ENCODE peak calls at places on chromosomes 2 and 18, in five cellular contexts. One of them, this sample, is unnamed.
A peak's percentile ranks its signal among the peaks of the same experiment; 100 is the strongest.

GRCh38 chr18:26746284-26747130 is 119.0 kb downstream of the AQP4 start:
- DNase-seq in fibroblast of the aortic adventitia: peak; percentile 20
- DNase-seq in epithelial cell of esophagus: peak; percentile 41
- DNase-seq in AG04450: no peak
- DNase-seq in adipocyte: peak; percentile 8
- DNase-seq in this sample: peak; percentile 49

GRCh38 chr2:141782574-141782973 is 348.2 kb downstream of the LRP1B start:
- DNase-seq in fibroblast of the aortic adventitia: no peak
- DNase-seq in epithelial cell of esophagus: no peak
- DNase-seq in AG04450: no peak
- DNase-seq in adipocyte: no peak
- DNase-seq in this sample: no peak

GRCh38 chr2:146241023-146241422 is 1603.8 kb upstream of the ACVR2A start:
- DNase-seq in fibroblast of the aortic adventitia: no peak
- DNase-seq in epithelial cell of esophagus: no peak
- DNase-seq in AG04450: no peak
- DNase-seq in adipocyte: no peak
- DNase-seq in this sample: no peak

GRCh38 chr18:5155907-5156287 is 41.2 kb downstream of the AKAIN1 start:
- DNase-seq in fibroblast of the aortic adventitia: no peak
- DNase-seq in epithelial cell of esophagus: no peak
- DNase-seq in AG04450: no peak
- DNase-seq in adipocyte: no peak
- DNase-seq in this sample: no peak

GRCh38 chr18:12325726-12326245 is 17.7 kb downstream of the TUBB6 start:
- DNase-seq in fibroblast of the aortic adventitia: no peak
- DNase-seq in epithelial cell of esophagus: no peak
- DNase-seq in AG04450: no peak
- DNase-seq in adipocyte: no peak
- DNase-seq in this sample: no peak

GRCh38 chr2:74142340-74142739 is 5.4 kb downstream of the BOLA3 start:
- DNase-seq in fibroblast of the aortic adventitia: no peak
- DNase-seq in epithelial cell of esophagus: no peak
- DNase-seq in AG04450: no peak
- DNase-seq in adipocyte: no peak
- DNase-seq in this sample: peak; percentile 9

GRCh38 chr2:18455256-18455862 is 105.1 kb downstream of the RDH14 start:
- DNase-seq in fibroblast of the aortic adventitia: peak; percentile 96
- DNase-seq in epithelial cell of esophagus: peak; percentile 58
- DNase-seq in AG04450: no peak
- DNase-seq in adipocyte: peak; percentile 50
- DNase-seq in this sample: peak; percentile 86

GRCh38 chr2:157932480-157933205 is 56.5 kb upstream of the ACVR1 start:
- DNase-seq in fibroblast of the aortic adventitia: no peak
- DNase-seq in epithelial cell of esophagus: no peak
- DNase-seq in AG04450: no peak
- DNase-seq in adipocyte: no peak
- DNase-seq in this sample: no peak

GRCh38 chr2:42493885-42494433 is at the start of gene KCNG3:
- DNase-seq in fibroblast of the aortic adventitia: no peak
- DNase-seq in epithelial cell of esophagus: peak; percentile 62
- DNase-seq in AG04450: no peak
- DNase-seq in adipocyte: peak; percentile 76
- DNase-seq in this sample: peak; percentile 46

GRCh38 chr2:101398026-101398830 is 10.9 kb upstream of the CREG2 start:
- DNase-seq in fibroblast of the aortic adventitia: no peak
- DNase-seq in epithelial cell of esophagus: no peak
- DNase-seq in AG04450: no peak
- DNase-seq in adipocyte: no peak
- DNase-seq in this sample: no peak

GRCh38 chr2:101003278-101003775 is 1.2 kb downstream of the RPL31 start:
- DNase-seq in fibroblast of the aortic adventitia: no peak
- DNase-seq in epithelial cell of esophagus: peak; percentile 14
- DNase-seq in AG04450: no peak
- DNase-seq in adipocyte: peak; percentile 60
- DNase-seq in this sample: peak; percentile 33

GRCh38 chr2:2810504-2810903 is 479.4 kb upstream of the MYT1L start:
- DNase-seq in fibroblast of the aortic adventitia: no peak
- DNase-seq in epithelial cell of esophagus: no peak
- DNase-seq in AG04450: no peak
- DNase-seq in adipocyte: no peak
- DNase-seq in this sample: no peak

This sample was measured in EH.